ENCODE peak calls at places on chromosomes 11 and 22, in six cellular contexts. L is B cell, P is pancreas, C is sigmoid colon, Y is fibroblast of villous mesenchyme, E is WTC11. B is an unnamed sample.

GRCh38 chr11:48087974-48088681 is 107.8 kb downstream of the PTPRJ start:
- DNase-seq in P (no peak), Y (no peak), C (no peak), L (no peak), E (no peak), B (no peak)

GRCh38 chr22:26330971-26331625 is 98.0 kb upstream of the ASPHD2 start:
- DNase-seq in C (peak), E (peak), Y (peak), L (peak), P (no peak), B (peak)

GRCh38 chr11:69705901-69706787 is 2.3 kb upstream of the FGF19 start:
- DNase-seq in Y (no peak), C (no peak), P (no peak), L (no peak), E (no peak), B (no peak)

GRCh38 chr22:37077802-37078448 is 26.4 kb downstream of the KCTD17 start:
- DNase-seq in L (peak), C (no peak), Y (peak), P (no peak), E (peak), B (peak)

GRCh38 chr11:77036398-77036797 is 2.2 kb downstream of the B3GNT6 start:
- DNase-seq in C (no peak), P (no peak), Y (no peak), E (no peak), L (no peak), B (no peak)

GRCh38 chr22:21995660-21996059 is 13.1 kb upstream of the TOP3B start:
- DNase-seq in E (no peak), L (no peak), P (no peak), C (no peak), Y (no peak), B (no peak)

GRCh38 chr22:44523981-44524759 is 26.1 kb upstream of the RTL6 start:
- DNase-seq in C (peak), Y (peak), L (no peak), P (no peak), E (no peak), B (no peak)

GRCh38 chr11:36509265-36509664 is 807 bp downstream of the TRAF6 start:
- DNase-seq in L (peak), C (no peak), Y (peak), E (no peak), P (no peak), B (no peak)

GRCh38 chr22:44139773-44140172 is 41.0 kb upstream of the PARVG start:
- DNase-seq in E (no peak), L (no peak), Y (no peak), P (no peak), C (no peak), B (no peak)

GRCh38 chr11:111796696-111797095 is 30.5 kb upstream of the PPP2R1B start:
- DNase-seq in P (no peak), L (no peak), C (no peak), Y (no peak), E (no peak), B (no peak)

DNA sequence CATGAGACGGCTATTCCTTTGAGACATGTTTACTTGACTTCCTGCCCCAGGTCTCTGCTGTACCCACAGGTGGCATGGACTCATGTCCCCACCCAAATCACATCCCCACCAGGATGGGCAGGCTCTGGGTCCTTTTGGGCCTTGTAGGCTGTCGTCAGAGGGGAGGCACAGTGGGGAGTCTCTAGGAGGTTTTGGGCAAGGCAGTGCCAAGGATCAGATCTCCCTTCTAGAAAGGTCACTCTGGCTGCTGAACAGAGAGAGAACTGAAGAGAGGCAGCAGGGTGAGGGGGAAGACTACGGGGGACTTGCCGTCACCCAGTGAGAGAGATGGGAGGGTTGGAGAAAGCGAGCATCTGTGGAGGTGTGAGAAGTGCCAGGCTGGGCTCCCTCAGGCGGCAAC is 4.6 kb upstream of the KCNQ1OT1 start:
- DNase-seq in L (no peak), Y (no peak), P (no peak), E (no peak), C (peak), B (no peak)
- TF ChIP-seq CTCF in L (no peak), Y (no peak), P (no peak), E (no peak), C (no peak), B (no peak)

GRCh38 chr11:1050581-1051355 is 14.2 kb upstream of the MUC6 start:
- DNase-seq in E (peak), L (peak), P (peak), Y (peak), C (peak), B (peak)

GRCh38 chr11:1053121-1053901 is 16.8 kb upstream of the MUC6 start:
- DNase-seq in Y (no peak), P (peak), L (no peak), E (peak), C (peak), B (no peak)

GRCh38 chr11:1049911-1050580 is 13.5 kb upstream of the MUC6 start:
- DNase-seq in L (no peak), E (peak), C (peak), P (peak), Y (no peak), B (no peak)

GRCh38 chr11:1052133-1053011 is 15.9 kb upstream of the MUC6 start:
- DNase-seq in P (peak), C (peak), E (peak), L (no peak), Y (no peak), B (no peak)

GRCh38 chr11:1051356-1052132 is 15.0 kb upstream of the MUC6 start:
- DNase-seq in C (peak), L (no peak), E (no peak), Y (no peak), P (peak), B (no peak)
- TF ChIP-seq CTCF in C (no peak), L (peak), E (no peak), Y (no peak), P (no peak), B (no peak)

GRCh38 chr22:49112661-49113626 is 714.7 kb downstream of the BRD1 start:
- DNase-seq in Y (no peak), P (no peak), L (no peak), E (no peak), C (peak), B (no peak)
- TF ChIP-seq CTCF in Y (no peak), P (no peak), L (no peak), E (no peak), C (no peak), B (no peak)

GRCh38 chr22:32080904-32081303 is 37.8 kb downstream of the SLC5A1 start:
- DNase-seq in Y (peak), P (no peak), C (no peak), L (peak), E (peak), B (peak)
- TF ChIP-seq CTCF in Y (peak), P (peak), C (no peak), L (peak), E (peak), B (peak)

GRCh38 chr11:75425422-75425821 is 7.6 kb downstream of the KLHL35 start:
- DNase-seq in L (no peak), Y (no peak), E (peak), P (peak), C (no peak), B (peak)
- TF ChIP-seq CTCF in L (no peak), Y (peak), E (no peak), P (no peak), C (no peak), B (peak)

GRCh38 chr11:65643971-65644370 is 6.1 kb downstream of the SIPA1 start:
- DNase-seq in C (no peak), P (no peak), L (no peak), Y (no peak), E (peak), B (peak)

GRCh38 chr11:65642014-65642671 is 4.2 kb downstream of the SIPA1 start:
- DNase-seq in L (peak), P (peak), C (no peak), E (peak), Y (no peak), B (no peak)

GRCh38 chr11:65639623-65640482 is 2.0 kb downstream of the SIPA1 start:
- DNase-seq in Y (no peak), P (no peak), E (no peak), L (peak), C (no peak), B (no peak)

GRCh38 chr11:65640483-65641207 is 2.7 kb downstream of the SIPA1 start:
- DNase-seq in E (no peak), Y (no peak), C (no peak), P (no peak), L (peak), B (no peak)

DNA sequence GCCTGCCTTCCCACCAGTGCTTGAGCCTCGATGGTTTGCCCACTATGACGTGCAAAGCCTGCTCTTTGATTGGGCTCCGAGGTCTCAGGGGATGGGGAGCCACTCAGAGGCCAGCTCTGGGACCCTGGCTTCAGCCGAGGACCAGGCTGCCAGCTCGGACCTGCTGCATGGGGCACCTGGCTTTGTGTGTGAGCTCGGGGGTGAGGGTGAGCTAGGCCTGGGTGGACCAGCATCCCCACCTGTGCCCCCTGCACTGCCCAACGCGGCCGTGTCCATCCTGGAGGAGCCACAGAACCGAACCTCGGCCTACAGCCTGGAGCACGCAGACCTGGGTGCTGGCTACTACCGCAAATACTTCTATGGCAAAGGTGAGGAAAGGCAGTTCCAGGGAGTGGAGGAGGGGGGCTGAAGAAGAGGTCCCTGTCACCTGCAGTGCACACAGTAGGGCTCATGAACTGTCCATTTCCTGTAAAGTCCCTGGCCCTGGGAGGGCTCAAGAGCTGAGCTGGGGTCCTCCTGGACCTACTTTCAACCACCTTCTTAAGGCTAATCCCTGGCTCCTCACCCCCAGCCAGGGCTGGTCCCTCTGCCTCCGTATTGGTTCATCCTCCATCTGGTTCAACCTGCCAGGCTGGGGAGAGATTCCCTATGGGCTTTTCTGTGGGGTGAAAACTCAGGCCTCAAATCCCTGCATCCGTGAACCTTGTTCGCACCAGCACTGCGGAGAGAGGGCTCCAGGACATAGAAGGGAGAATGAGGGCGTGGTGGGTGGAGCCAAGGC is 3.5 kb downstream of the SIPA1 start:
- DNase-seq in P (no peak), L (no peak), C (no peak), E (no peak), Y (no peak), B (no peak)
- TF ChIP-seq CTCF in P (no peak), L (no peak), C (no peak), E (no peak), Y (no peak), B (no peak)

GRCh38 chr11:67645521-67646457 is 4.7 kb downstream of the ACY3 start:
- DNase-seq in Y (no peak), P (peak), L (peak), E (peak), C (no peak), B (no peak)

GRCh38 chr11:67642148-67642475 is 2.5 kb upstream of the TBX10 start:
- DNase-seq in P (no peak), C (peak), E (no peak), L (no peak), Y (no peak), B (no peak)

GRCh38 chr11:67642490-67643120 is 3.0 kb upstream of the TBX10 start:
- DNase-seq in Y (no peak), P (no peak), C (peak), L (peak), E (no peak), B (no peak)

GRCh38 chr11:67644472-67645418 is 5.2 kb upstream of the TBX10 start:
- DNase-seq in E (peak), P (peak), Y (no peak), C (peak), L (peak), B (no peak)

DNA sequence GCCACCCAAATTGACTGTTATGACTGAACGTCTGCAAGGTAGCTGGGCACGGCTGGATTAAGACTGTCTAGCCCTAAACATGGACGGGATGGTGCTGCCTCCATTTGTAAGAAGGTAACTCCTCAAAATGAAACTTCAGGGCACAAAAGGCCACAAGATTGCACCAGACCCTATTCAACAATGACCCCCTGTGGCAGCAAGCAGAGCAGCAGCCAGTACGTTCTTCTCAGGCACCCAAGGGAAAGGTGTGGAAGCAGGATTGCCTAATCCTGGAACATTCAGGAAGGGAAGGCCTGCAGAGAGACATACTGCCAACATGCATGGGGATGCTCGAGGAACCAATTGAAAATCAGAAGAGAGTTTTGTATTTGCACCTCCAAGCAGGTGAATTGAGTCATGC is 4.5 kb upstream of the TBX10 start:
- DNase-seq in C (no peak), Y (no peak), E (peak), P (no peak), L (peak), B (peak)
- TF ChIP-seq CTCF in C (no peak), Y (peak), E (no peak), P (no peak), L (no peak), B (no peak)